ENCODE peak calls at places on chromosomes 13 and 19, in ten cellular contexts. O is tibial nerve; V is AG10803; M is kidney tubule cell; L is activated T-helper 9 cell treated with anti-CD3 and anti-CD28 coated beads, Interleukin-2, amount 50 U/mL, for 16 hours; S is HuH-7.5; H is breast epithelium; R is activated CD4-positive, alpha-beta T cell treated with anti-CD3 and anti-CD28 coated beads for 48 hours; C is colonic mucosa; I is GM23248. T is an unnamed sample.

GRCh38 chr19:44111910-44112463 is 1.2 kb upstream of the ZNF225 start:
- DNase-seq in I (peak; percentile 90), S (no peak), C (no peak), M (peak; percentile 68), R (peak; percentile 25), L (no peak), H (no peak), V (peak; percentile 79), O (no peak), T (peak; percentile 10)

GRCh38 chr13:110396913-110397379 is 89.9 kb downstream of the COL4A2 start:
- DNase-seq in H (no peak), C (peak; percentile 52), O (peak; percentile 87), M (peak; percentile 92), V (peak; percentile 100), L (no peak), S (no peak), I (peak; percentile 100), R (no peak), T (no peak)

GRCh38 chr19:3135961-3136683 is at the start of gene GNA15:
- DNase-seq in I (no peak), S (no peak), L (peak; percentile 42), R (peak; percentile 51), M (no peak), V (no peak), H (peak; percentile 70), O (no peak), C (peak; percentile 53), T (no peak)

GRCh38 chr19:37998801-37999308 is 91.8 kb downstream of the SIPA1L3 start:
- DNase-seq in V (no peak), S (no peak), O (no peak), H (no peak), L (no peak), M (no peak), R (no peak), I (no peak), C (no peak), T (no peak)

GRCh38 chr19:15144046-15144646 is 36.9 kb downstream of the SYDE1 start:
- DNase-seq in I (peak; percentile 26), L (no peak), S (no peak), M (peak; percentile 51), C (no peak), R (no peak), O (no peak), H (no peak), V (peak; percentile 26), T (no peak)

GRCh38 chr13:75327132-75327505 is 154.8 kb downstream of the TBC1D4 start:
- DNase-seq in S (no peak), O (no peak), M (no peak), I (no peak), R (no peak), H (no peak), V (no peak), C (no peak), L (no peak), T (no peak)

GRCh38 chr19:4414800-4415251 is 12.4 kb downstream of the CHAF1A start:
- DNase-seq in I (peak; percentile 36), O (no peak), L (no peak), C (no peak), V (no peak), H (no peak), R (no peak), S (no peak), M (no peak), T (no peak)

GRCh38 chr19:7533281-7533819 is 2.2 kb upstream of the PNPLA6 start:
- DNase-seq in O (peak; percentile 38), M (no peak), H (no peak), C (peak; percentile 76), I (peak; percentile 85), L (no peak), R (no peak), V (peak; percentile 71), S (no peak), T (no peak)

GRCh38 chr19:53942001-53942786 is 20.5 kb upstream of the CACNG8 start:
- DNase-seq in L (no peak), R (peak; percentile 48), V (no peak), H (no peak), S (no peak), I (peak; percentile 33), O (no peak), C (no peak), M (no peak), T (no peak)

GRCh38 chr19:13796301-13797057 is 1.2 kb downstream of the ZSWIM4 start:
- DNase-seq in M (peak; percentile 97), I (peak; percentile 97), L (no peak), C (peak; percentile 51), V (peak; percentile 95), H (peak; percentile 74), O (peak; percentile 46), R (no peak), S (no peak), T (no peak)

GRCh38 chr13:26785845-26786630 is 25.5 kb upstream of the GPR12 start:
- DNase-seq in V (peak; percentile 1), O (no peak), R (peak; percentile 60), H (no peak), C (peak; percentile 34), I (no peak), S (no peak), M (peak; percentile 15), L (peak; percentile 20), T (peak; percentile 46)

GRCh38 chr13:99859178-99860177 is 112.1 kb downstream of the ZIC5 start:
- DNase-seq in O (no peak), S (no peak), H (no peak), L (peak; percentile 50), M (no peak), I (no peak), V (no peak), R (peak; percentile 87), C (peak; percentile 32), T (peak; percentile 6)

GRCh38 chr13:48006396-48006795 is 5.3 kb upstream of the SUCLA2 start:
- DNase-seq in C (no peak), I (peak; percentile 34), O (no peak), M (peak; percentile 5), L (no peak), V (peak; percentile 28), S (no peak), H (no peak), R (no peak), T (no peak)

GRCh38 chr19:10557603-10558197 is 8.1 kb downstream of the KRI1 start:
- DNase-seq in R (no peak), O (no peak), I (no peak), C (no peak), L (no peak), H (no peak), V (no peak), M (no peak), S (no peak), T (no peak)

GRCh38 chr19:21264891-21265290 is 64.3 kb downstream of the ZNF708 start:
- DNase-seq in M (no peak), H (no peak), L (no peak), S (no peak), R (no peak), O (no peak), C (no peak), V (no peak), I (no peak), T (no peak)

GRCh38 chr13:42486711-42487198 is 87.2 kb upstream of the TNFSF11 start:
- DNase-seq in O (no peak), V (peak; percentile 21), R (no peak), C (no peak), I (peak; percentile 69), H (no peak), S (no peak), M (peak; percentile 54), L (no peak), T (no peak)

GRCh38 chr13:98452851-98453250 is 124.1 kb downstream of the STK24 start:
- DNase-seq in L (no peak), C (no peak), O (no peak), S (no peak), I (peak; percentile 32), V (no peak), H (no peak), R (no peak), M (no peak), T (no peak)

GRCh38 chr13:83008496-83008895 is 873.8 kb downstream of the SLITRK1 start:
- DNase-seq in V (no peak), S (no peak), M (no peak), O (no peak), L (no peak), R (no peak), H (no peak), I (no peak), C (no peak), T (no peak)

GRCh38 chr13:87677334-87678234 is 6.4 kb downstream of the SLITRK5 start:
- DNase-seq in L (no peak), V (no peak), O (no peak), S (no peak), C (no peak), R (no peak), H (peak; percentile 49), I (peak; percentile 8), M (peak; percentile 11), T (no peak)

GRCh38 chr13:76917096-76917495 is 30.9 kb upstream of the KCTD12 start:
- DNase-seq in H (no peak), I (peak; percentile 66), V (peak; percentile 67), R (no peak), M (no peak), C (no peak), L (no peak), S (no peak), O (no peak), T (no peak)

GRCh38 chr13:98475521-98475920 is 101.4 kb downstream of the STK24 start:
- DNase-seq in H (no peak), C (no peak), S (no peak), M (no peak), O (no peak), I (no peak), L (no peak), R (no peak), V (no peak), T (no peak)

GRCh38 chr19:38917516-38917915 is 5.5 kb upstream of the CCER2 start:
- DNase-seq in O (no peak), S (no peak), R (no peak), M (no peak), C (no peak), H (no peak), L (no peak), V (no peak), I (no peak), T (no peak)

GRCh38 chr13:50421457-50422130 is 406.4 kb downstream of the KCNRG start:
- DNase-seq in S (no peak), R (no peak), C (no peak), L (no peak), M (peak; percentile 73), V (peak; percentile 25), H (no peak), O (no peak), I (peak; percentile 75), T (no peak)

GRCh38 chr19:50427997-50428425 is 4.7 kb upstream of the MYBPC2 start:
- DNase-seq in V (peak; percentile 69), R (peak; percentile 49), H (peak; percentile 89), O (peak; percentile 62), C (peak; percentile 78), M (peak; percentile 78), I (peak; percentile 73), L (no peak), S (no peak), T (peak; percentile 88)

T was measured in stimulated activated naive B cell treated with anti-CD40 and anti-IgM and Interleukin-4, amounts not matched to agents 10 μg/mL and 1 μg/mL and 100 μg/mL, for 72 hours.